ENCODE peak calls at places on chromosomes 2 and 18, in four cellular contexts. U is astrocyte of the spinal cord, Z is Panc1, P is fibroblast of villous mesenchyme. Q is an unnamed sample.

GRCh38 chr2:237451582-237452469 is 35.2 kb upstream of the MLPH start:
- DNase-seq in U (no peak), Z (no peak), P (peak), Q (peak)

GRCh38 chr2:237701859-237702370 is 74.5 kb downstream of the LRRFIP1 start:
- DNase-seq in U (no peak), Z (no peak), P (no peak), Q (no peak)

GRCh38 chr2:48530033-48530804 is at the start of gene STON1:
- DNase-seq in U (peak), Z (no peak), P (peak), Q (peak)

GRCh38 chr2:98483257-98483861 is 38.7 kb downstream of the INPP4A start:
- DNase-seq in U (no peak), Z (no peak), P (no peak), Q (no peak)

GRCh38 chr2:232988444-232988843 is 24.6 kb downstream of the NGEF start:
- DNase-seq in U (peak), Z (peak), P (peak), Q (peak)

GRCh38 chr2:225399509-225399908 is at the start of gene NYAP2:
- DNase-seq in U (no peak), Z (no peak), P (no peak), Q (no peak)

GRCh38 chr18:79791141-79791972 is 6.4 kb upstream of the KCNG2 start:
- DNase-seq in U (peak), Z (no peak), P (peak), Q (peak)

GRCh38 chr2:33180915-33181314 is 234.2 kb downstream of the LTBP1 start:
- DNase-seq in U (no peak), Z (no peak), P (no peak), Q (no peak)

GRCh38 chr2:188291617-188292445 is at the start of gene GULP1:
- DNase-seq in U (peak), Z (no peak), P (peak), Q (peak)

GRCh38 chr2:126831234-126832005 is 67.3 kb upstream of the TEX51 start:
- DNase-seq in U (no peak), Z (no peak), P (no peak), Q (no peak)

GRCh38 chr18:10094154-10094553 is 180.3 kb downstream of the VAPA start:
- DNase-seq in U (peak), Z (no peak), P (peak), Q (peak)

GRCh38 chr2:230520875-230521155 is 104.8 kb downstream of the SP100 start:
- DNase-seq in U (peak), Z (peak), P (peak), Q (peak)

GRCh38 chr18:58911241-58911640 is 46.6 kb downstream of the ZNF532 start:
- DNase-seq in U (no peak), Z (no peak), P (peak), Q (no peak)

GRCh38 chr2:2542966-2543555 is 212.0 kb upstream of the MYT1L start:
- DNase-seq in U (no peak), Z (no peak), P (no peak), Q (no peak)

GRCh38 chr2:105573910-105574655 is 170.6 kb upstream of the NCK2 start:
- DNase-seq in U (no peak), Z (no peak), P (no peak), Q (no peak)

GRCh38 chr2:9089831-9090230 is 86.3 kb upstream of the MBOAT2 start:
- DNase-seq in U (peak), Z (no peak), P (no peak), Q (peak)

DNA sequence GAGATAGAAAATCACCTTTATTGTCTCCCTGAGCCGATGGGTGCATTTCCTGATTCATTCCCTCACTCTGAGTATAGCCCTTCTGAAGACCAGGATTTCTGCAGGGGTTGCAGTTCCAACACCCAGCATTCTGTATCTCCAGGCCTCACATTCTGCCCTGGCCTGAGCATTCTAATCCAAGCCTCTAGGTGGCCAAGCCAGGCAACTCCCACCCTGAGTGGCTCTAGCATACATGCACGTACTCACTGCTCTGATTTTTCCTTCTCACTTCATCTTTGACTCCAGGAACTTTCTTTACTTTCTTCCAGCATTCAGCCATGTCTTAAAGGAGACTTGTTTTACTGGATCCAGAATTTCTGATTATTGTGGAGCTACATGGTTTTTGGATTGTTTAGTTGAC is 100.7 kb upstream of the STK39 start:
- DNase-seq in U (peak), Z (no peak), P (peak), Q (peak)
- TF ChIP-seq CTCF in U (peak), Z (peak), P (peak), Q (peak)

GRCh38 chr2:240640939-240641338 is 15.7 kb downstream of the GPR35 start:
- DNase-seq in U (no peak), Z (no peak), P (peak), Q (peak)
- TF ChIP-seq CTCF in U (peak), Z (no peak), P (peak), Q (peak)

GRCh38 chr2:83650156-83650555 is 808.9 kb downstream of the SUCLG1 start:
- DNase-seq in U (no peak), Z (no peak), P (no peak), Q (no peak)
- TF ChIP-seq CTCF in U (no peak), Z (no peak), P (no peak), Q (no peak)

DNA sequence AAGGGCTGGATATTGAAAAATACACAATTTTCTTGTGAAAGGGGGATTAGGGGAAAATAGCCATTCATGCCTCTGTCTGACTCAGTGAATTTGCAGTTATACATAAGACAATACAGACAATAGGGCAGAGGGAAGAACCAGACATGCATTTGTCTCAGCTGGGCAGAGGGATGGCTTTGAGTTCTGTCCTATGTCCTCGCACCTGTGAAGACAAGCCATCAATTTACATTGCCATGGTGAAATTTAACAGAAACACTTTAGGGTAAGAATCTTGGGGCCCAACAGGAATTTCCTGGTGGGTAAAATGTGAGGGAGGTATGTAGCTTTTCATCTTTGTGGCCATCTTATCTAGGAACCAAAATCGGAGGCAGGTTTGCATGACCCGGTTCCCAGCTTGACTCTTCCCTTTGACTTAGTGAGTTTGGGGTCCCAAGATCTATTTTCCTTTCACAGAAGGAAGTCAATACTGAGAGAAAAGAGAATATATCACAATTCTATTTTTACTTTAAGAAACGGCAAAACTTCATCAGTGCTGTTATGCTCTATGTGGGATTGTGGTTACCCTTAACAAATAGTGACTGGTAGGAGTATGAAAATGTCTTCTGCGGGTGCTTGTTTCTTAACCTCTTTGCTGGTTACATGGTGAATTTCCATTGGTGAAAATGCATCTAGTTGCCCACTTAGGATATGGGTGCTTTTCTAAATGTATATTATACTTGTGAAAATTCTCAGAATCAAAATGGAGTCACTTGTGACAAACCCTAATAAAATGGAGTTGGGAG is 221.8 kb downstream of the SPP2 start:
- DNase-seq in U (no peak), Z (no peak), P (no peak), Q (no peak)
- TF ChIP-seq CTCF in U (no peak), Z (no peak), P (no peak), Q (no peak)

DNA sequence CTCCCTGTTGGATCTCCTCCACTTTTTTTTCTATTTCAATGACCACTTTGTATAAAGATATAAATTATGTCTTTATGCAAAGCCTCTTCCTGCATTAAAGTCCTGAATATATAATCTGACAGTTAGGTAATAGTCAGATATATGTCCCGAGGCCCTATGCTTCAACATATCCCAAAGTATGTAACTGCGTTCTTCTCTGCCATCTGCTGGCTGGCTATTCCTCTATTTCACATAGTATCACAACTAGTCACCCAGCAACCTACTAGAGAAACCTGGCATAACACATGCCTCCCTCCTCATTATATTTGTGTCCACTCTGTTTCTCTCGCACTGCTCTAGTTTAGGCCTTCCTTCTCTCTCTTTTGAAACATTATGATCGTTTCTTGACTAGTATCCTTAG is 640.8 kb downstream of the DPP10 start:
- DNase-seq in U (no peak), Z (no peak), P (no peak), Q (no peak)
- TF ChIP-seq CTCF in U (no peak), Z (peak), P (no peak), Q (no peak)

Q was measured in choroid plexus epithelial cell.